ENCODE peak calls at places on chromosomes 13 and 19, in four cellular contexts. One of them, this sample, is unnamed.
A peak's percentile ranks its signal among the peaks of the same experiment; 100 is the strongest.

GRCh38 chr13:44199627-44200207 is 173.9 kb upstream of the SERP2 start:
- DNase-seq in IMR-90: no peak
- DNase-seq in mesenchymal stem cell: no peak
- DNase-seq in H9: no peak
- DNase-seq in this sample: no peak

GRCh38 chr19:48740705-48741030 is 258 bp upstream of the RASIP1 start:
- DNase-seq in mesenchymal stem cell: no peak
- DNase-seq in H9: no peak
- DNase-seq in IMR-90: no peak
- DNase-seq in this sample: no peak

GRCh38 chr19:19627716-19628498 is at the start of gene LPAR2:
- DNase-seq in mesenchymal stem cell: no peak
- DNase-seq in IMR-90: no peak
- DNase-seq in H9: peak; percentile 78
- DNase-seq in this sample: peak; percentile 46

GRCh38 chr19:42140125-42140754 is 8.0 kb upstream of the POU2F2 start:
- DNase-seq in H9: peak; percentile 90
- DNase-seq in mesenchymal stem cell: peak; percentile 75
- DNase-seq in IMR-90: peak; percentile 72
- DNase-seq in this sample: peak; percentile 80

GRCh38 chr19:17107546-17108452 is 32.2 kb downstream of the MYO9B start:
- DNase-seq in mesenchymal stem cell: peak; percentile 98
- DNase-seq in IMR-90: peak; percentile 98
- DNase-seq in H9: no peak
- DNase-seq in this sample: no peak

GRCh38 chr13:109941951-109942350 is 155.6 kb upstream of the IRS2 start:
- DNase-seq in IMR-90: peak; percentile 48
- DNase-seq in H9: no peak
- DNase-seq in mesenchymal stem cell: no peak
- DNase-seq in this sample: no peak

GRCh38 chr19:351976-352625 is 7.5 kb upstream of the MIER2 start:
- DNase-seq in mesenchymal stem cell: no peak
- DNase-seq in H9: no peak
- DNase-seq in IMR-90: no peak
- DNase-seq in this sample: no peak

GRCh38 chr19:17002455-17002854 is 24.2 kb downstream of the CPAMD8 start:
- DNase-seq in mesenchymal stem cell: no peak
- DNase-seq in H9: no peak
- DNase-seq in IMR-90: no peak
- DNase-seq in this sample: no peak

GRCh38 chr19:55516878-55517620 is 19.9 kb downstream of the SBK2 start:
- DNase-seq in IMR-90: peak; percentile 91
- DNase-seq in H9: peak; percentile 91
- DNase-seq in mesenchymal stem cell: peak; percentile 91
- DNase-seq in this sample: peak; percentile 90

GRCh38 chr19:950352-951066 is 24.7 kb downstream of the ARID3A start:
- DNase-seq in IMR-90: no peak
- DNase-seq in mesenchymal stem cell: no peak
- DNase-seq in H9: no peak
- DNase-seq in this sample: no peak

GRCh38 chr13:103291226-103291625 is 225.0 kb upstream of the SLC10A2 start:
- DNase-seq in mesenchymal stem cell: no peak
- DNase-seq in IMR-90: no peak
- DNase-seq in H9: no peak
- DNase-seq in this sample: no peak

GRCh38 chr13:33015791-33016323 is 366 bp upstream of the KL start:
- DNase-seq in mesenchymal stem cell: peak; percentile 2
- DNase-seq in IMR-90: no peak
- DNase-seq in H9: peak; percentile 44
- DNase-seq in this sample: no peak

GRCh38 chr19:50510121-50510670 is 795 bp downstream of the JOSD2 start:
- DNase-seq in IMR-90: no peak
- DNase-seq in H9: no peak
- DNase-seq in mesenchymal stem cell: no peak
- DNase-seq in this sample: no peak

DNA sequence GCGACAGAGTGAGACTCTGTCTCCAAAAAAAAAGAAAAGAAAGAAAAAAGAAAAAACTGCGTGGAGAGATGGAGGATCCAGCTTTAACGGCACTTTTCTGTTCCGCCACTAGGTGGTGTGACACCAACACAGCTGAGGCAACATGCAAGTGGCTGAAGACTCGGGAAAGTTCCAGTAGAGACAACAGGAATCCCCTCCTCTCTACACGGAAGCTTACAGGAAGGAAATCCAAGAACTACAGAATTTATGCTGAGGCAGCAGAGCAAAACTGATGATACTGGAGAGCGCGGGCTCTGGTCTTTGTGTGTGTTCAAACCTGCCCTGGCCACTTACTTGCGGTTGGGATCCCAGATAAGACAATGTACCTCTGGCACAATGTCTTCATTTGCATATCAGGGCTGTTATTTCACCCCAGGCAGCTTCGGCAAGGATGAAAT is 9.9 kb downstream of the RANBP3 start:
- DNase-seq in mesenchymal stem cell: peak; percentile 90
- DNase-seq in IMR-90: peak; percentile 88
- DNase-seq in H9: peak; percentile 75
- DNase-seq in this sample: peak; percentile 67
- H3K79me1 ChIP-seq in mesenchymal stem cell: peaks cover 8% of the 10 kb centered on the region
- H3K79me1 ChIP-seq in IMR-90: peaks cover 93% of the 10 kb centered on the region
- H3K79me1 ChIP-seq in H9: peaks cover 18% of the 10 kb centered on the region
- H3K79me1 ChIP-seq in this sample: peaks cover 28% of the 10 kb centered on the region

DNA sequence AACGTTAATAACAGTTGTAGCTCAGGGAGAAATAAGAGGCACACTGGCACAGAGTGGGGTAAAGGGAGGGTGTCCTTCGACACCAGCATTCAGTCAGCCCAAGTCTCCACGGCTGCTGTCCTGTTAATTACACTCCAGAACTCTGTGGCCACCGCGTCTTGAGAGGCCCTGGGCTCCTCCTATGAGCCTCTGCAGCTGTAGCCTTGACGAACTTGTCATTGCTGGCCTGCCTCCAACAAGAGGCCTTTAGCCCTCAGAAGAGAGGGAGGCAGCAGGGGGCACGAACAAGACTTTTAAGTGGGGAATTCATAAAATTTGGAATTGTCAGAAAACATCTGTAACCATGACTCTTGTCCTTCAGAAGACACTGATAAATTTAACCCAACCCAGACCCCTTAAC is 241.9 kb downstream of the UQCRFS1 start:
- DNase-seq in H9: no peak
- DNase-seq in mesenchymal stem cell: no peak
- DNase-seq in IMR-90: peak; percentile 34
- DNase-seq in this sample: no peak
- H3K4me2 ChIP-seq in H9: no peak overlapping the region
- H3K4me2 ChIP-seq in mesenchymal stem cell: no peak overlapping the region
- H3K4me2 ChIP-seq in IMR-90: no peak overlapping the region
- H3K4me2 ChIP-seq in this sample: no peak overlapping the region

DNA sequence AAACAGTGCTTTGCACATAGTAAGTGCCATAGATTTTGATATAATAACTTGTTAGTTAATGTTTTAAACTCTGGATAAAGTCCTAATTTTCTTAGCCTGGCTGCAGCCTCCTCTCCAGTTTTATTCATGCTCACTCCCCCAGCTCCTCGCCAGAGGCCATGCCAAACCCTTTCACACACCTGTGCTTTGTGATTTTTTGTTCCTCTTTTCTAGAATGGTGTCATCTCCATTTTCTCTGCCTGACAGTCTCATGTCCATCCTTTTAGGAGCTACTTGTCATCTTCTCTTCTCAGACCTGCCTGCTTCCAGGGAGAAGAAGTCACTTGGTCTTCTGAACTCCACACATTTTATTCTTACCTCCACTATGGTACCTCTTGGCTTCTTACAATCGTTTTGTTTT is 55.8 kb upstream of the SPATA13 start:
- DNase-seq in IMR-90: no peak
- DNase-seq in H9: no peak
- DNase-seq in mesenchymal stem cell: no peak
- DNase-seq in this sample: no peak
- H3K4ac ChIP-seq in IMR-90: no peak overlapping the region
- H3K4ac ChIP-seq in H9: no peak overlapping the region
- H3K4ac ChIP-seq in mesenchymal stem cell: no peak overlapping the region
- H3K4ac ChIP-seq in this sample: no peak overlapping the region

DNA sequence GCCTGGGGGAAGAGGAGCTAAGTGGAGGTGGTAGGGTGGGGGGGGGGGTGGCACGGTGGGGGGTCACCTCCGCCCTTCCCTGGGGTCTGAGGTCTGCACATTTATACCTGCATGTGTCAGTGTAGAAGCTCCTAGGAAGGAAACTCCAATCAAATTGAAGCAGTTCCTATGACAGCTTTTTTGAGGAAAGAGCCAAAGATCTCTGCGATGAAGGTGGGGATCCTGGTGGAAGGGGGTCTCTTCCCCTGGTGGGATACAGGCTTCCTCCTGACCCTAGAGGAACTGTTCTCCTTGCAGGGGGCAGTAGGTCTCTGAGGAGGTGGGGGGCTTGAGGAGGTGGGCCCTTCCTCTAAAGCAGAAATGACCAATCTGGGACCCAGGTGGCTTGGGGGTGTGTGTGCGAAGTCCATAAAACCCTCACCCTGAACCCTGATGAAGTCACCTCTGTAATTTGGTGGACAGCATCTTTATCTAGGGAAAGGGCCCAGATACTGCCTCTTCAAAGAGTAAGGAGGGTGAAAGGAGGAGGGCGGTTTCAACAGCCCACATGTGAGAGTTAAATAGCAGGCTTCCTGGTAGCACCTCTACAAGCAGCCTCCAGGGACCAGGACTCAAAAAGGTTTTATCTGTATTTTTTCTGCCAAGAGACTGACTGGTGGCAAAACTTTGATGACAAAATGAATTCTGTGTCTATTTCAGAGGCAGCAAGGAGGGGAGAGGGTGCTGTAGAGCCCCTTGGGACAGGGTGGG is 12.9 kb downstream of the RANBP3 start:
- DNase-seq in IMR-90: no peak
- DNase-seq in mesenchymal stem cell: no peak
- DNase-seq in H9: no peak
- DNase-seq in this sample: no peak
- H3K79me1 ChIP-seq in IMR-90: peaks cover 94% of the 10 kb centered on the region
- H3K79me1 ChIP-seq in mesenchymal stem cell: peaks cover 7% of the 10 kb centered on the region
- H3K79me1 ChIP-seq in H9: peaks cover 8% of the 10 kb centered on the region
- H3K79me1 ChIP-seq in this sample: peaks cover 31% of the 10 kb centered on the region

GRCh38 chr13:111047326-111047725 is 67.8 kb upstream of the ARHGEF7 start:
- DNase-seq in H9: no peak
- DNase-seq in mesenchymal stem cell: no peak
- DNase-seq in IMR-90: no peak
- DNase-seq in this sample: no peak
- H3K4me2 ChIP-seq in H9: no peak overlapping the region
- H3K4me2 ChIP-seq in mesenchymal stem cell: no peak overlapping the region
- H3K4me2 ChIP-seq in IMR-90: no peak overlapping the region
- H3K4me2 ChIP-seq in this sample: no peak overlapping the region

GRCh38 chr13:99206226-99206625 is 5.6 kb downstream of the UBAC2 start:
- DNase-seq in mesenchymal stem cell: no peak
- DNase-seq in IMR-90: no peak
- DNase-seq in H9: no peak
- DNase-seq in this sample: no peak
- H3K4ac ChIP-seq in mesenchymal stem cell: no peak overlapping the region
- H3K4ac ChIP-seq in IMR-90: no peak overlapping the region
- H3K4ac ChIP-seq in H9: no peak overlapping the region
- H3K4ac ChIP-seq in this sample: no peak overlapping the region

GRCh38 chr13:99501135-99501951 is at the start of gene TM9SF2:
- DNase-seq in H9: peak; percentile 99
- DNase-seq in mesenchymal stem cell: peak; percentile 97
- DNase-seq in IMR-90: peak; percentile 97
- DNase-seq in this sample: peak; percentile 98
- H3K79me1 ChIP-seq in H9: no peaks in the 10 kb centered on the region
- H3K79me1 ChIP-seq in mesenchymal stem cell: peaks cover 5% of the 10 kb centered on the region
- H3K79me1 ChIP-seq in IMR-90: peaks cover 33% of the 10 kb centered on the region
- H3K79me1 ChIP-seq in this sample: peaks cover 5% of the 10 kb centered on the region

This sample was measured in neuronal stem cell.